ENCODE peak calls at places on chromosomes 16 and 17, in four cellular contexts. G is WTC11, S is K562, L is GM12878. F is an unnamed sample.

GRCh38 chr17:34177642-34178041 is 77.4 kb upstream of the CCL2 start:
- DNase-seq in G (no peak), S (no peak), L (no peak), F (no peak)

GRCh38 chr16:69399361-69399760 is 13.6 kb upstream of the TERF2 start:
- DNase-seq in G (no peak), S (no peak), L (no peak), F (no peak)

GRCh38 chr16:51402785-51403184 is 251.7 kb upstream of the SALL1 start:
- DNase-seq in G (no peak), S (no peak), L (no peak), F (peak)

GRCh38 chr17:45995617-45996270 is 3.3 kb upstream of the STH start:
- DNase-seq in G (no peak), S (no peak), L (no peak), F (no peak)

GRCh38 chr17:54907385-54907784 is 6.7 kb downstream of the TOM1L1 start:
- DNase-seq in G (no peak), S (no peak), L (no peak), F (no peak)

GRCh38 chr16:68311316-68311620 is 449 bp downstream of the PRMT7 start:
- DNase-seq in G (no peak), S (no peak), L (no peak), F (peak)

GRCh38 chr17:59311051-59311468 is 20.4 kb upstream of the YPEL2 start:
- DNase-seq in G (peak), S (peak), L (peak), F (peak)

GRCh38 chr17:14664511-14664910 is 363.6 kb downstream of the HS3ST3B1 start:
- DNase-seq in G (no peak), S (peak), L (no peak), F (no peak)

GRCh38 chr17:81420769-81421462 is 25.7 kb downstream of the BAHCC1 start:
- DNase-seq in G (no peak), S (no peak), L (no peak), F (no peak)

GRCh38 chr17:80892900-80893603 is 98.6 kb upstream of the CHMP6 start:
- DNase-seq in G (no peak), S (no peak), L (no peak), F (no peak)

GRCh38 chr16:81088836-81089235 is 7.4 kb downstream of the GCSH start:
- DNase-seq in G (no peak), S (no peak), L (no peak), F (no peak)

GRCh38 chr17:9594065-9594464 is 17.6 kb downstream of the CFAP52 start:
- DNase-seq in G (no peak), S (no peak), L (no peak), F (no peak)

GRCh38 chr17:7435676-7436555 is 681 bp downstream of the TMEM102 start:
- DNase-seq in G (peak), S (peak), L (no peak), F (no peak)

GRCh38 chr16:9102379-9102778 is 10.9 kb downstream of the HAPSTR1 start:
- DNase-seq in G (no peak), S (no peak), L (no peak), F (no peak)

GRCh38 chr16:81497690-81498089 is 53.1 kb downstream of the CMIP start:
- DNase-seq in G (no peak), S (no peak), L (no peak), F (no peak)

GRCh38 chr17:77365584-77366186 is 224.9 kb downstream of the SEC14L1 start:
- DNase-seq in G (peak), S (no peak), L (no peak), F (no peak)

GRCh38 chr17:2416010-2416734 is 15.3 kb upstream of the MNT start:
- DNase-seq in G (peak), S (peak), L (no peak), F (peak)

GRCh38 chr16:86515780-86516617 is 5.7 kb downstream of the FOXF1 start:
- DNase-seq in G (no peak), S (no peak), L (no peak), F (no peak)

GRCh38 chr17:29070795-29071194 is 27.9 kb downstream of the PIPOX start:
- DNase-seq in G (no peak), S (no peak), L (no peak), F (no peak)

GRCh38 chr17:28533091-28533670 is 19.2 kb downstream of the UNC119 start:
- DNase-seq in G (no peak), S (no peak), L (no peak), F (no peak)

GRCh38 chr16:8489580-8489979 is 100.7 kb downstream of the TMEM114 start:
- DNase-seq in G (no peak), S (no peak), L (no peak), F (no peak)

GRCh38 chr17:47072881-47073280 is 93.8 kb upstream of the RPRML start:
- DNase-seq in G (no peak), S (no peak), L (no peak), F (no peak)

GRCh38 chr17:48045270-48046001 is 2.7 kb upstream of the NFE2L1 start:
- DNase-seq in G (no peak), S (peak), L (no peak), F (no peak)

GRCh38 chr16:49961087-49961486 is 63.9 kb upstream of the CNEP1R1 start:
- DNase-seq in G (no peak), S (no peak), L (no peak), F (no peak)

GRCh38 chr16:964696-965395 is 5.9 kb downstream of the LMF1 start:
- DNase-seq in G (no peak), S (no peak), L (no peak), F (no peak)

GRCh38 chr16:20904507-20905079 is 4.0 kb downstream of the LYRM1 start:
- DNase-seq in G (no peak), S (no peak), L (peak), F (peak)

GRCh38 chr17:74454197-74455024 is 12.0 kb upstream of the CD300A start:
- DNase-seq in G (no peak), S (no peak), L (no peak), F (peak)

GRCh38 chr16:62573466-62573865 is 537.2 kb upstream of the CDH8 start:
- DNase-seq in G (no peak), S (no peak), L (no peak), F (no peak)

GRCh38 chr17:45147102-45147580 is 1.1 kb upstream of the HEXIM1 start:
- DNase-seq in G (no peak), S (no peak), L (no peak), F (no peak)

GRCh38 chr16:838741-839140 is 38.2 kb upstream of the GNG13 start:
- DNase-seq in G (no peak), S (no peak), L (no peak), F (no peak)

GRCh38 chr16:67563708-67564468 is 1.6 kb downstream of the CTCF start:
- DNase-seq in G (no peak), S (no peak), L (no peak), F (peak)

DNA sequence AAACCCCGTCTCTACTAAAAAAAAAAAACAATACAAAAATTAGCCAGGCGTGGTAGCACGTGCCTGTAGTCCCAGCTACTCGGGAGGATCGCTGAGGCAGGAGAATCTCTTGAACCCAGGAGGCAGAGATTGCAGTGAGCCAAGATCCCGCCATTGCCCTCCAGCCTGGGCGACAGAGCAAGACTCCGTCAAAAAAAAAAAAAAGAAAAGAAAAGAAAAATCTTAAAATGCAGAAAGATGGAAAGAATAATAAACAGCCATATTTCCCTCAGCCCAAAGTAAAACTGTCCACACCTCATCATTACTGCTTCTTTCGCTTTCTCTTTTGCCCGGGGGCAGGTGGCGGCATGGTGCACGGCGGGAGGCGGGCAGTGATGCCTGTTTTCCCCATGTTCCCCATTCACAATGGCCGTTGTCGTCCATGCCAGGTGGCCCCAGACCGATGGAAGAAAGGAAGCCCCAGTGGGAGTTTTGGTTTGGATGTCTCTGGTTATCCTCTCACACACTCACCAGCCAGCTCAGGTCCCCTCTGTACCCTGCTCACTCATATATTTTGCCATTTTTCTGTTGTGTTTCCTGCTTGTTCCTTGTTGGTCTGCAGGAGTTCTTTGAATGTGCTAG is 37.0 kb upstream of the PEMT start:
- DNase-seq in G (no peak), S (no peak), L (peak), F (no peak)
- TF ChIP-seq CBFB in G (no peak), S (no peak), L (no peak), F (no peak)

DNA sequence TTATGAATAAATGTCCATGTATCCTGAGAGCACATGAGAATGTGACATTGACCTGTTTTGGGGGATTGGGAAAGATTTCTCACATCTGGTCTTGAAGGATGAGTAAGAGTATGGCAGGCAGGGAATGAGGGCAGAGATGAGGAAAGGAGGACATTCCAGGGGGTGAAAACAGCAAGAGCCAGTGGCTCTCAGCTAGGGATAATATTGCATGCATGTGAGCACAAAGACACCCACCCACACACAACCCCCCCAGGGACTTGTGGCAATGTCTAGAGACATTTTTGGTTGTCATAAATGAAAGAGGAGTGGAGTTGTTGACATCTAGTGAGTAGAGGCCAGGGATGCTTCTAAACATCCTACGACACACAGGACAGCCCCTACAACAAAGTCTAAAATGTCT is 6.0 kb downstream of the MYO1D start:
- DNase-seq in G (no peak), S (no peak), L (no peak), F (no peak)
- TF ChIP-seq CBFB in G (no peak), S (no peak), L (no peak), F (no peak)

DNA sequence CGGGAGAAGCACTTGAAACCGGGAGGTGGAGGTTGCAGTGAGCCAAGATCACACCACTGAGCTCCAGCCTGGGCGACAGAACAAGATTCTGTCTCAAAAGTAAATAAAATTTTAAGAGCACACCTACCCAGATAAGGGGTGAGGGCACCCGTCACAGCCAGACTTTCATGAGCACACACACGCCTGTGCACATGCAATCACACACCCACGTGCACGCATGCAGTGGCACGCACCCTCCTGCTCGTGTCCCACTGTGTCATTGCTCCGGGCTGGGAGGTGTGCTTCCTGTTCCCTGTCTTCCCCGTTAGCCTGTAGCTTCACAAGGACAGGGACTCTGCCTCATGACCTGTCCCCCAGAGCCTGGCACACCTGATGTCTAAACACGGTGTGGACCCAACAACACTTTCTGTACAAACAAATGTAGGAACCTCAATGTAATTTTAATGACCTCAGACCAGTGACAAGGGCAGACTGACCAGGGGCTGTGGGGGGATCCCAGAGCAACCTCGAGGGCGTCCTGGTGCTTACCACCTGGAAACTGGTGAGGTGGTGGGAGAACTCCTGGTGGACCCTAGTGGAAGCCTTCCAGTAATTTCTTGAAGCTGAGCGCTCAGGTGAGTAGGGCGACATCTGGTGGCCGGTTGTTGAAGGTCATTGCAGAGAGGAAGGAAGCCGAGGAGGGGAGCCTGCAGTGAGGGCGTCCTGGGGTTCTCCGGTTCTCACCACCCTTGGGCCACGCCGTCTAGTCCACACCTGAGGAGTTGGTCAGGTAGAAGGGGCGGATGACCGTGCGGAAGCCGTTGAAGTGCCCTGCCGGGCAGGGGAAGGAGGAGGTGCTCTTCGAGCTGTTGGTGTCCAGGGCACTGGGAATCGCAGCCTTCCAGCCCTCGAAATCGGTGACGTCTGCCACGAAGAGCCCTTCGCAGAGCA is 8.6 kb downstream of the LGALS3BP start:
- DNase-seq in G (peak), S (peak), L (no peak), F (peak)
- TF ChIP-seq CBFB in G (no peak), S (no peak), L (no peak), F (no peak)

DNA sequence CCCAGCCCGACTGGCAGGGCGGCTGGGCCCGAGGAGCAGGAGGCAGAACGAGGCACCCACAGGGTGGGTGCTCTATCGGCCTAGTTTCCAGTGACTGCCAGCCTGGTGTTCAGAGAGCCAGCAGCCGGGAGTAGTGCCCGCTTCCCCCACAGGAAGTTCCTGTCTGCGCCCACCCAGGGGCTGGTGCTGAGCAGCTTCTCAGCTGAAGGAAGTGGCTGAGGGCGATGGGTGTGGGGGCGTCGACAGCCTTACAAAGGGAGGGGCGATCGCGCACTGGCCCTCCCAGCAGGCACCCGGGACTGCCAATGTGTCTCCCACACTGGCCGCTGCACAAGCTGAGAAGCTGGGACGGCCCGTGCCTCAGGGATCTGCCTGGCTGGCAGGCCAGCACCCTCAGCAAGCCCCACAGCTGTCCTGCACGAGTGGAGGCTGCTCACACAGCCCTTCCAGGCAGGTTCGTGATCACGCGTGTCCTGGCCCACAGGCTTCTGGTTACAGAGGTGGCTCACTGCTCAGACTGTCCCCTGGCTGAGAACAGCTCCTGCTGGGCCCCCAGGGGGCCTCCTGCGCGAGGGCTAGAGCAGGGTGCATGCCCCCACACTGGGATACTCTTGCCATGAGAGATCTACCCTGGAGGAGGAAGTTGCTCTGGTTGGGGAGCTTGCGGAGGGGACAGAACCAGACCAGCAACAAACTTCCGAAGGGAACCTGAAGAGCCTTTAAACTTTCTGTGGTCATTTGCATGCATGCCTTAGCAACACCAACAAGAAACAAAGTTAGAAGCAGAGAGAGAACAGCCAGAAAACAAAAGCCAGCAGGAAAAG is 2.5 kb downstream of the RNF166 start:
- DNase-seq in G (no peak), S (no peak), L (no peak), F (no peak)
- TF ChIP-seq CBFB in G (no peak), S (no peak), L (no peak), F (no peak)

GRCh38 chr16:12627394-12627793 is 176.3 kb downstream of the CPPED1 start:
- DNase-seq in G (no peak), S (no peak), L (no peak), F (no peak)
- TF ChIP-seq CBFB in G (no peak), S (no peak), L (no peak), F (no peak)

GRCh38 chr16:87836844-87837581 is 32.3 kb downstream of the SLC7A5 start:
- DNase-seq in G (no peak), S (no peak), L (no peak), F (no peak)
- TF ChIP-seq CBFB in G (no peak), S (no peak), L (no peak), F (no peak)